ENCODE peak calls at places on chromosome 13, in four cellular contexts. G is T-helper 1 cell, V is GM04504, Q is amniotic epithelial cell. Y is an unnamed sample.

GRCh38 chr13:40777166-40777956 is 6.4 kb upstream of the MRPS31 start:
- DNase-seq in Q (peak; percentile 54), G (peak; percentile 74), V (no peak), Y (no peak)

GRCh38 chr13:94433055-94433947 is 46.2 kb downstream of the DCT start:
- DNase-seq in Q (peak; percentile 73), V (no peak), G (peak; percentile 12), Y (no peak)

GRCh38 chr13:33636955-33637670 is 180.8 kb upstream of the RFC3 start:
- DNase-seq in V (no peak), Q (peak; percentile 45), G (no peak), Y (no peak)

GRCh38 chr13:109144693-109145437 is 515.5 kb downstream of the MYO16 start:
- DNase-seq in V (no peak), G (no peak), Q (peak; percentile 83), Y (no peak)

GRCh38 chr13:45040626-45041025 is 51.3 kb downstream of the GPALPP1 start:
- DNase-seq in G (peak; percentile 32), Q (peak; percentile 30), V (no peak), Y (no peak)

GRCh38 chr13:41622545-41623429 is 165.4 kb downstream of the RGCC start:
- DNase-seq in V (peak; percentile 87), Q (peak; percentile 48), G (no peak), Y (no peak)

GRCh38 chr13:29496241-29496712 is 99.2 kb downstream of the SLC7A1 start:
- DNase-seq in Q (peak; percentile 59), G (no peak), V (no peak), Y (no peak)

GRCh38 chr13:106526748-106527488 is 8.5 kb downstream of the EFNB2 start:
- DNase-seq in V (no peak), Q (no peak), G (no peak), Y (no peak)

GRCh38 chr13:46668906-46669525 is 116.0 kb downstream of the LRCH1 start:
- DNase-seq in Q (no peak), V (no peak), G (no peak), Y (no peak)

GRCh38 chr13:21218351-21219043 is 42.0 kb downstream of the MRPL57 start:
- DNase-seq in Q (no peak), G (peak; percentile 83), V (no peak), Y (no peak)

GRCh38 chr13:72255908-72256307 is 388.9 kb upstream of the DACH1 start:
- DNase-seq in Q (peak; percentile 37), V (peak; percentile 30), G (no peak), Y (no peak)

GRCh38 chr13:39540929-39541605 is 61.9 kb downstream of the LHFPL6 start:
- DNase-seq in V (no peak), Q (no peak), G (no peak), Y (no peak)

GRCh38 chr13:41456768-41457588 is at the start of gene RGCC:
- DNase-seq in V (peak; percentile 16), G (peak; percentile 74), Q (no peak), Y (peak; percentile 28)

GRCh38 chr13:102983496-102983895 is 82.7 kb downstream of the SLC10A2 start:
- DNase-seq in G (no peak), V (no peak), Q (no peak), Y (no peak)

GRCh38 chr13:113904411-113904810 is 40.5 kb upstream of the GAS6 start:
- DNase-seq in G (peak; percentile 10), V (no peak), Q (peak; percentile 86), Y (no peak)

GRCh38 chr13:97306646-97307045 is 84.5 kb downstream of the MBNL2 start:
- DNase-seq in G (no peak), V (no peak), Q (no peak), Y (no peak)

GRCh38 chr13:66855110-66855509 is 375.0 kb downstream of the PCDH9 start:
- DNase-seq in G (no peak), Q (peak; percentile 16), V (no peak), Y (no peak)

GRCh38 chr13:36430247-36431203 is 1.8 kb upstream of the CCNA1 start:
- DNase-seq in Q (no peak), G (no peak), V (no peak), Y (no peak)

GRCh38 chr13:51684076-51684475 is 99.8 kb downstream of the WDFY2 start:
- DNase-seq in G (no peak), V (peak; percentile 64), Q (no peak), Y (no peak)

GRCh38 chr13:93637852-93638251 is 411.2 kb downstream of the GPC6 start:
- DNase-seq in Q (no peak), G (no peak), V (no peak), Y (no peak)

GRCh38 chr13:73467103-73467502 is 408.3 kb downstream of the KLF5 start:
- DNase-seq in Q (no peak), V (no peak), G (no peak), Y (no peak)

GRCh38 chr13:85597790-85598500 is 201.3 kb downstream of the SLITRK6 start:
- DNase-seq in G (no peak), V (no peak), Q (no peak), Y (no peak)

GRCh38 chr13:98690348-98691041 is 62.0 kb downstream of the SLC15A1 start:
- DNase-seq in Q (no peak), G (no peak), V (no peak), Y (no peak)

GRCh38 chr13:99311748-99312492 is 4.7 kb upstream of the GPR183 start:
- DNase-seq in V (no peak), Q (peak; percentile 32), G (no peak), Y (no peak)

GRCh38 chr13:51811920-51812328 is 8.0 kb upstream of the DHRS12 start:
- DNase-seq in G (no peak), Q (no peak), V (no peak), Y (no peak)

GRCh38 chr13:110306340-110306959 is 507 bp downstream of the COL4A1 start:
- DNase-seq in Q (peak; percentile 48), V (no peak), G (no peak), Y (no peak)

GRCh38 chr13:45615501-45616101 is at the start of gene ERICH6B:
- DNase-seq in V (no peak), G (no peak), Q (peak; percentile 51), Y (peak; percentile 69)

GRCh38 chr13:32796754-32797153 is 210.5 kb downstream of the PDS5B start:
- DNase-seq in V (no peak), G (no peak), Q (no peak), Y (no peak)

GRCh38 chr13:33262069-33262487 is 23.5 kb downstream of the STARD13 start:
- DNase-seq in V (no peak), G (no peak), Q (peak; percentile 80), Y (no peak)

GRCh38 chr13:114140131-114140908 is 7.9 kb upstream of the RASA3 start:
- DNase-seq in V (no peak), G (peak; percentile 55), Q (no peak), Y (no peak)

GRCh38 chr13:54750521-54750920 is 1721.9 kb downstream of the OLFM4 start:
- DNase-seq in V (no peak), Q (no peak), G (no peak), Y (peak; percentile 17)

GRCh38 chr13:43428545-43429287 is 358.1 kb downstream of the ENOX1 start:
- DNase-seq in G (no peak), V (no peak), Q (no peak), Y (no peak)

GRCh38 chr13:111621164-111621563 is 300.7 kb downstream of the TEX29 start:
- DNase-seq in V (no peak), Q (no peak), G (no peak), Y (no peak)

GRCh38 chr13:76944457-76944856 is 3.9 kb upstream of the ACOD1 start:
- DNase-seq in V (no peak), G (no peak), Q (peak; percentile 77), Y (no peak)